ENCODE peak calls at places on chromosomes 11 and 22, in four cellular contexts. H is HFFc6, Z is GM20000, F is neural progenitor cell. Q is an unnamed sample.

GRCh38 chr11:28464252-28464867 is 356.2 kb downstream of the METTL15 start:
- DNase-seq in H (no peak), F (no peak), Z (no peak), Q (peak)

GRCh38 chr11:73350908-73351636 is 25.1 kb upstream of the RELT start:
- DNase-seq in F (peak), H (peak), Z (peak), Q (peak)

GRCh38 chr11:129141748-129142475 is 50.2 kb downstream of the ARHGAP32 start:
- DNase-seq in H (no peak), F (no peak), Z (no peak), Q (peak)

GRCh38 chr11:104984818-104985217 is 16.4 kb upstream of the CASP4 start:
- DNase-seq in F (no peak), Z (no peak), H (no peak), Q (no peak)

GRCh38 chr22:23509571-23510302 is 70.4 kb downstream of the IGLL1 start:
- DNase-seq in Z (no peak), F (no peak), H (no peak), Q (peak)

GRCh38 chr11:26549176-26549575 is 22.9 kb downstream of the MUC15 start:
- DNase-seq in H (no peak), Z (no peak), F (no peak), Q (no peak)

GRCh38 chr11:34201130-34201529 is 95.7 kb downstream of the NAT10 start:
- DNase-seq in F (no peak), Z (no peak), H (no peak), Q (no peak)

GRCh38 chr22:30566125-30566524 is 8.3 kb downstream of the GAL3ST1 start:
- DNase-seq in F (no peak), Z (no peak), H (no peak), Q (no peak)

GRCh38 chr11:15714641-15715399 is 600.1 kb downstream of the INSC start:
- DNase-seq in F (no peak), Z (no peak), H (no peak), Q (no peak)

GRCh38 chr11:68816251-68816776 is 25.4 kb downstream of the CPT1A start:
- DNase-seq in H (no peak), F (peak), Z (no peak), Q (no peak)

GRCh38 chr11:701741-702513 is 4.1 kb upstream of the EPS8L2 start:
- DNase-seq in H (no peak), F (no peak), Z (no peak), Q (no peak)

GRCh38 chr11:795638-796564 is 2.2 kb downstream of the SLC25A22 start:
- DNase-seq in Z (peak), F (no peak), H (peak), Q (no peak)

GRCh38 chr22:40008726-40009125 is 14.0 kb downstream of the FAM83F start:
- DNase-seq in F (no peak), Z (no peak), H (no peak), Q (no peak)

GRCh38 chr11:1082728-1083620 is 8.3 kb downstream of the MUC2 start:
- DNase-seq in F (no peak), H (no peak), Z (no peak), Q (no peak)

GRCh38 chr22:32904044-32904443 is 102.5 kb downstream of the TIMP3 start:
- DNase-seq in Z (no peak), F (peak), H (peak), Q (no peak)

GRCh38 chr11:29343465-29344333 is 673.1 kb downstream of the KCNA4 start:
- DNase-seq in F (peak), H (peak), Z (peak), Q (no peak)

GRCh38 chr11:9662273-9662672 is 1.6 kb upstream of the SWAP70 start:
- DNase-seq in Z (peak), F (no peak), H (no peak), Q (no peak)

GRCh38 chr11:33214187-33214586 is 43.0 kb upstream of the HIPK3 start:
- DNase-seq in H (no peak), Z (no peak), F (no peak), Q (no peak)

GRCh38 chr11:60924110-60924905 is at the start of gene TMEM132A:
- DNase-seq in H (peak), Z (peak), F (peak), Q (no peak)

GRCh38 chr22:48084041-48084748 is 1321.7 kb downstream of the TBC1D22A start:
- DNase-seq in F (peak), H (no peak), Z (peak), Q (no peak)

GRCh38 chr22:38259370-38259769 is 13.4 kb downstream of the TMEM184B start:
- DNase-seq in Z (no peak), H (no peak), F (no peak), Q (no peak)

GRCh38 chr11:64165842-64166635 is at the start of gene MACROD1:
- DNase-seq in H (peak), Z (peak), F (peak), Q (no peak)

GRCh38 chr11:65500262-65501004 is 1.6 kb downstream of the MALAT1 start:
- DNase-seq in Z (no peak), F (no peak), H (peak), Q (no peak)

GRCh38 chr11:102914238-102915043 is 39.7 kb upstream of the MMP12 start:
- DNase-seq in F (peak), Z (no peak), H (peak), Q (peak)

GRCh38 chr11:124612567-124613245 is 1.5 kb downstream of the PANX3 start:
- DNase-seq in Z (no peak), H (no peak), F (peak), Q (no peak)

GRCh38 chr11:30479899-30480298 is 106.3 kb downstream of the MPPED2 start:
- DNase-seq in Z (no peak), H (no peak), F (peak), Q (no peak)

GRCh38 chr11:82701847-82702520 is 31.7 kb downstream of the FAM181B start:
- DNase-seq in F (peak), Z (peak), H (peak), Q (peak)

GRCh38 chr11:22076215-22076930 is 116.5 kb upstream of the ANO5 start:
- DNase-seq in F (no peak), H (no peak), Z (no peak), Q (no peak)

GRCh38 chr11:86888164-86888977 is 66.8 kb downstream of the FZD4 start:
- DNase-seq in F (no peak), Z (no peak), H (peak), Q (peak)

GRCh38 chr22:23268139-23268712 is 87.9 kb downstream of the BCR start:
- DNase-seq in H (no peak), Z (no peak), F (no peak), Q (no peak)

GRCh38 chr22:50303515-50303847 is 4.0 kb downstream of the PLXNB2 start:
- DNase-seq in Z (no peak), H (no peak), F (no peak), Q (no peak)

GRCh38 chr22:19962246-19962908 is 20.8 kb upstream of the TXNRD2 start:
- DNase-seq in Z (peak), H (peak), F (peak), Q (no peak)

GRCh38 chr11:85854557-85855340 is 434 bp upstream of the CCDC83 start:
- DNase-seq in H (peak), F (peak), Z (peak), Q (peak)
- TF ChIP-seq CTCF in H (peak), F (peak), Z (peak), Q (peak)

GRCh38 chr11:2404735-2405196 is 4.2 kb downstream of the TSSC4 start:
- DNase-seq in F (no peak), H (no peak), Z (no peak), Q (no peak)
- TF ChIP-seq CTCF in F (no peak), H (no peak), Z (no peak), Q (no peak)

DNA sequence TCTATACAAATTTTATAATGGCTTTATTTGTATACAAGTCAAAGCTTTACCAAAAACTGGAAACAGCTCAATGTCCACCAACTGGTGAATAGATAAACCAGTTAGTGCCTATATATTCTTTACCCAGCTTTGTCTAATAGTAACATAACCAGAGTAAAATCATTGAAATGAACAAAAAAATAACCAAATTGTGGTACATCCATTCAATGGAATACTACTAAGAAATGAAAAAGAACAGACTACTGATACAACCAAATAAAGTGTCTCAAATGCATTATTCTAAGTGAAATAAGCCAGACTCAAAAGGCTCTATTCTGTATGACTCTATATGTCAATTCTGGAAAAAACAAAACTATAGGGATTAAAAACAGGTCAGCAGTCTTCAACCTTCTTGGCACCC is 40.9 kb upstream of the LDLRAD3 start:
- DNase-seq in Z (no peak), F (no peak), H (no peak), Q (no peak)
- TF ChIP-seq CTCF in Z (no peak), F (no peak), H (no peak), Q (no peak)

DNA sequence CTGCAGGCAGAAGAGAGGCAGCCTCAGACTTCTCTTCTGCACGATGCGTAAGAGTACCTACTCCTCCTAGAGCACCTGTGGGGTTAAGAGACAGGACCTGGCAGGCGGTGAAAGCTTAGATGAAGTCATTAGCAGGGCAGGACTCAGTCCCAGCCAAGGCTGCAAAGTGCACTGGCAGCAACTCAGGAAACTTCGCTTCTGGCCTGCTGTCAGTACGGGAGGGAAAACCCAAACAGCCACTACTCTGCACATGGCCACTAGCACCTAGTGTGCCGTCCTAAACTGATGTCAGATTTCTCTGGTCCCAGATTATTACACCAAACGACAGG is 8.8 kb upstream of the KLHL35 start:
- DNase-seq in H (no peak), F (no peak), Z (no peak), Q (no peak)
- TF ChIP-seq CTCF in H (no peak), F (no peak), Z (no peak), Q (no peak)

GRCh38 chr11:4821021-4821420 is at the start of gene OR51F2:
- DNase-seq in F (no peak), Z (no peak), H (no peak), Q (no peak)

GRCh38 chr11:4830909-4831308 is 9.8 kb downstream of the OR51F2 start:
- DNase-seq in H (no peak), F (no peak), Z (no peak), Q (no peak)

GRCh38 chr11:4825132-4825531 is 4.0 kb downstream of the OR51F2 start:
- DNase-seq in F (no peak), Z (no peak), H (no peak), Q (no peak)

GRCh38 chr11:4826425-4826824 is 5.3 kb downstream of the OR51F2 start:
- DNase-seq in Z (no peak), H (no peak), F (peak), Q (peak)
- TF ChIP-seq CTCF in Z (no peak), H (no peak), F (peak), Q (no peak)

DNA sequence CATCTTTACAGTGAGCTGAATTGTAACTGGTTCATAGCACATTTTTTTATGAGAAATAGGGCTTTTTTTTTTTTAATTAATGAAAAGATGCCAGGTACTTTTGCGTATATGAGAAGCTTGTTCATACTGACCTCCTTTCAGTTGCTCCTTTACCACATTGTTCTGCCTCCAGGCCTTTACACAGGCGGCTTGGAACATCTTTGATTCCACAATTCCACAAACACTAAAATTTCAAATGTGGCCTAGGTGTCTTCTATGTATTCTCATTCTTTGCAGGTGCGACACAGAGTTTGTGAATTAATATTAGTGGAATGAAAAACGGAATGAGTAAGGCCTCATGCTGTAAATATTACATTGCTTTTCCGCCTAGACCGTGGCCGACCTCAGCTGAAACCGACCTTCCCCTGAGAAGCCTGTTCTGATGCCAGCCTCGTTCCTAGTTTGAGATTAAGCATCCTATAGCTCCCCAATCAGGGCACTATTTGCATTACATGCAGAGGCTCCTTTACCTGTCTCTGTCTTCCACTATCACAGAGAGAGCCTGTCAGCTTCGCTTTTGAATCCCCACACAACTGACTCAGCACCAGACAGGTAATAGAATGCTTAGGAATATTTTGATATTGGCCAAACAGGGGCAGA is 125.8 kb downstream of the LDLRAD3 start:
- DNase-seq in H (no peak), Z (no peak), F (peak), Q (no peak)
- TF ChIP-seq CTCF in H (no peak), Z (no peak), F (peak), Q (no peak)

GRCh38 chr11:43797866-43798265 is 82.8 kb upstream of the ALKBH3 start:
- DNase-seq in Z (no peak), H (no peak), F (no peak), Q (no peak)

GRCh38 chr11:43806976-43807375 is 73.7 kb upstream of the ALKBH3 start:
- DNase-seq in H (no peak), Z (no peak), F (no peak), Q (no peak)

GRCh38 chr11:43803766-43804165 is 76.9 kb upstream of the ALKBH3 start:
- DNase-seq in F (no peak), H (no peak), Z (no peak), Q (no peak)

GRCh38 chr11:43797337-43797736 is 83.3 kb upstream of the ALKBH3 start:
- DNase-seq in Z (no peak), F (no peak), H (no peak), Q (no peak)

GRCh38 chr11:43802509-43802908 is 78.1 kb upstream of the ALKBH3 start:
- DNase-seq in F (no peak), Z (no peak), H (no peak), Q (no peak)
- TF ChIP-seq CTCF in F (peak), Z (no peak), H (peak), Q (peak)

DNA sequence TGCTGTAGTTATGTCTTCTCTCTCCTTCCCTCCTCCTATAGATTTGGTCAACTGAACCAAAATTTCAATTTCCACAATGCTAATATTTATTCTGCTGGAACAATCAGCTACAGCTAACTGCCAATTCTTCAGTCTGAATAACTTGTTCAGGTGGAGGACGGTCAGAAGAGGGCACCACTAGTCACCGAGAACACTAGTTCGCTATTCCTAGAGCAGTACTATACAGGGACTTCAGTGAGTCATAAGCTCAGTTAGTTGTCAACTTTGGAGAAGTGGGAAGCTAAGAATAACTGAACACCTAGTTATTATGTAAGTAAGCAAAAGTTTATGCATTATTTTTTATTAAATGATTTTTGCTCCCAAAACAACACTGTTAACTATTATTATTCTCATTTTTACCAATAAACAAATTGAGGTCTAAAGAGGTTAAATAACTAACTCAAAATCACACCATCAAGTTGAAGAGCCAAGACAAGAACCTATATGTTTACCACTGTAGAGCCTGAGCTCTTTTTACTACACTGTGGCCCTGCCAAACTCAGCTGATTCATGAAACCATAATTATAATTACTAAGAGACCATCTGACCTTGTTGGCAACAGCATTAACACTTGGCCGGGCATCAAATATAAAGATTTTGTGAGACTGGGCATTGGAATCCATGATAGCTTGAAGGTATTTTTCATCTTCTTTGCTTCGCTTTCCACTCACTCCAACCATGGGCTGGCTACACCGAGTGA is 59.0 kb downstream of the CEP57 start:
- DNase-seq in F (peak), H (peak), Z (peak), Q (peak)
- TF ChIP-seq CTCF in F (peak), H (peak), Z (peak), Q (peak)

GRCh38 chr11:120115272-120116000 is 22.5 kb downstream of the TRIM29 start:
- DNase-seq in F (no peak), Z (no peak), H (no peak), Q (no peak)
- TF ChIP-seq CTCF in F (peak), Z (no peak), H (peak), Q (peak)